ENCODE peak calls at places on chromosomes 13 and 19, in five cellular contexts. I is heart right ventricle, K is OCI-LY7, U is RWPE1, W is IMR-90. F is an unnamed sample.
A peak's percentile ranks its signal among the peaks of the same experiment; 100 is the strongest.

GRCh38 chr13:98327326-98328314 is 150.6 kb upstream of the RNF113B start:
- DNase-seq in I (no peak), K (no peak), U (no peak), W (peak; percentile 78), F (no peak)

GRCh38 chr13:72284791-72285190 is 417.8 kb upstream of the DACH1 start:
- DNase-seq in I (no peak), K (no peak), U (no peak), W (no peak), F (no peak)

GRCh38 chr19:52690395-52691214 is 44.2 kb downstream of the ZNF611 start:
- DNase-seq in I (peak; percentile 97), K (peak; percentile 91), U (peak; percentile 89), W (peak; percentile 93), F (peak; percentile 91)

GRCh38 chr19:51339687-51340656 is 2.0 kb downstream of the VSIG10L start:
- DNase-seq in I (peak; percentile 99), K (peak; percentile 87), U (peak; percentile 98), W (peak; percentile 95), F (peak; percentile 92)

GRCh38 chr19:36032251-36033104 is at the start of gene CLIP3:
- DNase-seq in I (peak; percentile 75), K (no peak), U (no peak), W (peak; percentile 62), F (peak; percentile 74)

GRCh38 chr19:15575406-15575805 is 39.6 kb upstream of the CYP4F8 start:
- DNase-seq in I (no peak), K (no peak), U (no peak), W (no peak), F (no peak)

GRCh38 chr19:46766569-46767317 is 20.5 kb upstream of the STRN4 start:
- DNase-seq in I (no peak), K (peak; percentile 73), U (no peak), W (no peak), F (no peak)

GRCh38 chr19:41442473-41443360 is at the start of gene ERICH4:
- DNase-seq in I (no peak), K (no peak), U (no peak), W (no peak), F (no peak)

GRCh38 chr13:41465215-41465907 is 8.0 kb downstream of the RGCC start:
- DNase-seq in I (peak; percentile 51), K (peak; percentile 94), U (peak; percentile 23), W (peak; percentile 94), F (no peak)
- H3K27ac ChIP-seq in I (peak overlapping the region; percentile 68), K (peak overlapping the region; percentile 95), U (no peak overlapping the region), W (peak overlapping the region; percentile 62), F (peak overlapping the region; percentile 32)

GRCh38 chr13:49371943-49372636 is 71.8 kb downstream of the CAB39L start:
- DNase-seq in I (no peak), K (peak; percentile 91), U (no peak), W (no peak), F (no peak)

GRCh38 chr13:49373699-49374098 is 70.2 kb downstream of the CAB39L start:
- DNase-seq in I (no peak), K (peak; percentile 25), U (no peak), W (peak; percentile 42), F (no peak)

GRCh38 chr13:49370390-49370789 is 73.5 kb downstream of the CAB39L start:
- DNase-seq in I (no peak), K (peak; percentile 21), U (no peak), W (no peak), F (no peak)

GRCh38 chr13:49376121-49376520 is 67.7 kb downstream of the CAB39L start:
- DNase-seq in I (no peak), K (no peak), U (no peak), W (no peak), F (no peak)

GRCh38 chr13:49374585-49375290 is 69.1 kb downstream of the CAB39L start:
- DNase-seq in I (no peak), K (peak; percentile 23), U (peak; percentile 59), W (peak; percentile 87), F (no peak)
- H3K27ac ChIP-seq in I (no peak overlapping the region), K (peak overlapping the region; percentile 98), U (no peak overlapping the region), W (no peak overlapping the region), F (no peak overlapping the region)

DNA sequence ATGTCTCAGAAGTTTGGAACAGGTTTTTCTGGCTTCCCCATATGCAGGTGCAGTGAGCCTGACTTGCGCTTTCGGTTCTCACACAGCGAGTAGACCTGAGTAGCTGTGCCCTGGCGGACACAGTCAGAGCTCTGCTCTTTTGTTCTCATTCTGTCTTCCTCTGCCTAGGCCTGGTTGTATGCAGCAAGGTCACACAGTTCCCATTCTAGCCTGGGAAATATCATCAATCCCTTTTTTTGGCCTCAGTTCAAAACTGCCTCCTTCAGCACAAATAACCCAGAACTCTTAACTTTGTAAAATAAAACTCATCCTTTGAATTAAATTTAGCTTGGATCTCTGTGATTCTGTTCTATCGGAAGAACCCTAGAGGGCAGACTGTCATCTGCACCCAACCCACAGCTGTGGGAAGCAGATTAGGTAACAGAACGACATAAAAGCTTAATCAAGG is 10.2 kb downstream of the OXGR1 start:
- DNase-seq in I (no peak), K (no peak), U (peak; percentile 24), W (no peak), F (no peak)
- H3K27ac ChIP-seq in I (no peak overlapping the region), K (no peak overlapping the region), U (no peak overlapping the region), W (no peak overlapping the region), F (no peak overlapping the region)

DNA sequence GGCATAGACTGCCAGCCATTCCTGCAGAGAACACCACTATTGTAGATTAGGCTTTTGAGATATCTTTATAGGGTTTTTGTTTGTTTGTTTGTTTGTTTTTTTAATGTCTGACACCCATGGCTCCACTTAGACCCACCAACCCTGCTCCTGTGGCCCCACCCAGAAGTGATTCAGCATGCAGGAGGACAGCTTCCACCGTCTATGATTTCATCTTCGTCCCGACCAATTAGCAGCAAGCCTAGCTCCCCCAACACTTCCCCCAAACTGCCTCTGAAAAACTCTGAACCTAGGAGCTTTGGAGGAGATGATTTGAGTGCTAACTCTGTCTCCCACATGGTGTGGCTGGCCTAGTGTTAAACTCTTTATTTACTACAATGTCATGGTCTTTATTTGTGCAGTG is 108.3 kb upstream of the RXFP2 start:
- DNase-seq in I (no peak), K (no peak), U (no peak), W (no peak), F (no peak)
- H3K27ac ChIP-seq in I (no peak overlapping the region), K (no peak overlapping the region), U (no peak overlapping the region), W (no peak overlapping the region), F (no peak overlapping the region)

DNA sequence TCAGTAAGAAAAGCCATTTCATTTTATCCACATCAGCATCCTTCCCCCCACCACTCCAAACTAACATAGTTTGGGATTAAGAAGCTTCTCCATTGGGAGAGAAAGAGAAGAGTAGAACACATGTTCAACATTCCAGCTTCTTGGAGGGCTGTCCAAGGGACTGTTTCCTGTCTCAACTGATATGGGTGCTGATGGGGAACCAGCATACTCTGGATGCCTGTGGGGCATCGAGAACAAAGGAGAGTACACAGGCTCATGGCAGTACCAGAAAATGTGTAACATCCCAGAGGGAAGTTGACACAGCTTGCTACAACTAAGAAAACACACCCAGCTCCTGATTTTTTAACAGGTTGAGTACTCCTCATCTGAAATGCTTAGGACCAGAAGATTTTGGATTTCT is 24.7 kb downstream of the SUCLA2 start:
- DNase-seq in I (no peak), K (no peak), U (no peak), W (no peak), F (no peak)
- H3K27ac ChIP-seq in I (no peak overlapping the region), K (no peak overlapping the region), U (no peak overlapping the region), W (no peak overlapping the region), F (no peak overlapping the region)

DNA sequence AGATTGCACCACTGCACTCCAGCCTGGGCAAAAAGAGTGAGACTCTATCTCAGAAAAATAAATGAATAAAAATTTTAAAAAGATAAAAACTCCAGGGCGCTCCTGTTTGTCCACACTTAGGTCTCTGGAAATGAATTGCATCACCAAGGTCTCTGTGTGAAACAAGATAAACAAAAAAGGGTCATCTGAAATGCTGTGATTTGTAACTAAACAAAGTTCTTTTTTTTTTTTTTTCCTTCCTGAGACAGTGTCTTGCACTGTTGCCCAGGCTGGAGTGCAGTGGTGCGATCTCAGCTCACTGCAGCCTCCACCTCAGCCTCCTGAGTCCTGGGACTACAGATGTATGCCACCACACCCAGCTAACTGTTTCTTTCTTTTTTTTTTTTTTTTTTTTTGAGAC is 11.5 kb downstream of the FZR1 start:
- DNase-seq in I (no peak), K (no peak), U (no peak), W (no peak), F (no peak)
- H3K27ac ChIP-seq in I (no peak overlapping the region), K (no peak overlapping the region), U (peak overlapping the region; percentile 81), W (no peak overlapping the region), F (no peak overlapping the region)

F was measured in caudate nucleus.